ENCODE peak calls at places on chromosomes 3 and 15, in nine cellular contexts. N is tibial nerve, E is KG1, U is NCI-H2029, G is HEK293T, A is esophagus squamous epithelium, T is glutamatergic neuron, X is NCI-H2171 treated with DMSO at 0.1 percent for 48 hours, I is aorta. F is an unnamed sample.
A peak's percentile ranks its signal among the peaks of the same experiment; 100 is the strongest.

GRCh38 chr15:31020542-31020941 is 29.1 kb upstream of the MTMR10 start:
- DNase-seq in N (no peak), E (no peak), U (no peak), G (no peak), A (no peak), T (no peak), X (no peak), I (no peak), F (no peak)

GRCh38 chr3:174957581-174958001 is 98.5 kb downstream of the NAALADL2 start:
- DNase-seq in N (no peak), E (no peak), U (no peak), G (no peak), A (no peak), T (no peak), X (no peak), I (no peak), F (no peak)

GRCh38 chr3:113743006-113743639 is 2.9 kb downstream of the NAA50 start:
- DNase-seq in N (no peak), E (no peak), U (no peak), G (no peak), A (no peak), T (no peak), X (no peak), I (no peak), F (no peak)

GRCh38 chr3:195914648-195915473 is 6.5 kb upstream of the TNK2 start:
- DNase-seq in N (peak; percentile 83), E (no peak), U (no peak), G (peak; percentile 83), A (no peak), T (peak; percentile 95), X (no peak), I (peak; percentile 94), F (no peak)

GRCh38 chr3:94548581-94549316 is 485.9 kb downstream of the NSUN3 start:
- DNase-seq in N (no peak), E (no peak), U (no peak), G (no peak), A (no peak), T (no peak), X (no peak), I (no peak), F (no peak)

GRCh38 chr15:73799466-73799865 is 46.3 kb upstream of the INSYN1 start:
- DNase-seq in N (no peak), E (no peak), U (no peak), G (no peak), A (no peak), T (no peak), X (no peak), I (no peak), F (no peak)

GRCh38 chr15:40103124-40103858 is 5.4 kb downstream of the BMF start:
- DNase-seq in N (peak; percentile 48), E (no peak), U (peak; percentile 84), G (no peak), A (no peak), T (peak; percentile 69), X (peak; percentile 87), I (peak; percentile 90), F (no peak)

GRCh38 chr3:186946756-186947375 is 16.5 kb downstream of the ST6GAL1 start:
- DNase-seq in N (no peak), E (no peak), U (no peak), G (no peak), A (no peak), T (no peak), X (no peak), I (no peak), F (no peak)

GRCh38 chr15:58551084-58551763 is 119.4 kb downstream of the LIPC start:
- DNase-seq in N (no peak), E (no peak), U (no peak), G (no peak), A (no peak), T (no peak), X (no peak), I (no peak), F (no peak)

GRCh38 chr3:197750863-197751737 is 1.4 kb downstream of the FYTTD1 start:
- DNase-seq in N (peak; percentile 67), E (peak; percentile 33), U (no peak), G (no peak), A (no peak), T (peak; percentile 33), X (peak; percentile 57), I (peak; percentile 74), F (no peak)

GRCh38 chr3:183807881-183808280 is 17.5 kb downstream of the MAP6D1 start:
- DNase-seq in N (no peak), E (no peak), U (no peak), G (no peak), A (no peak), T (no peak), X (no peak), I (no peak), F (no peak)

GRCh38 chr3:162998205-162998604 is 1501.6 kb downstream of the OTOL1 start:
- DNase-seq in N (no peak), E (no peak), U (no peak), G (no peak), A (no peak), T (no peak), X (no peak), I (no peak), F (no peak)

GRCh38 chr3:134126153-134126552 is 96.4 kb upstream of the SLCO2A1 start:
- DNase-seq in N (no peak), E (no peak), U (no peak), G (no peak), A (no peak), T (no peak), X (no peak), I (no peak), F (no peak)

GRCh38 chr3:176352716-176353334 is 844.5 kb downstream of the TBL1XR1 start:
- DNase-seq in N (no peak), E (no peak), U (no peak), G (no peak), A (no peak), T (no peak), X (no peak), I (no peak), F (no peak)

GRCh38 chr15:57526076-57526475 is 65.6 kb upstream of the MYZAP start:
- DNase-seq in N (no peak), E (no peak), U (no peak), G (no peak), A (no peak), T (no peak), X (no peak), I (no peak), F (no peak)

GRCh38 chr3:141331370-141332318 is 36.7 kb upstream of the ZBTB38 start:
- DNase-seq in N (peak; percentile 39), E (no peak), U (no peak), G (peak; percentile 22), A (no peak), T (peak; percentile 49), X (no peak), I (peak; percentile 85), F (no peak)

GRCh38 chr15:23574742-23575141 is 9.3 kb downstream of the MKRN3 start:
- DNase-seq in N (no peak), E (no peak), U (no peak), G (no peak), A (no peak), T (no peak), X (no peak), I (no peak), F (no peak)

GRCh38 chr3:56467801-56468183 is 475 bp downstream of the ERC2 start:
- DNase-seq in N (no peak), E (no peak), U (no peak), G (peak; percentile 26), A (no peak), T (peak; percentile 58), X (peak; percentile 6), I (no peak), F (no peak)

F was measured in cortex of kidney.